ENCODE peak calls at places on chromosome 19, in seven cellular contexts. Y is esophagus muscularis mucosa; H is CD8-positive, alpha-beta T cell; C is WTC11; J is psoas muscle; T is colonic mucosa; K is cardiac fibroblast. F is an unnamed sample.

GRCh38 chr19:35615036-35615435 is 2.5 kb downstream of the HAUS5 start:
- DNase-seq in Y (no peak), H (no peak), C (no peak), J (no peak), T (no peak), K (no peak), F (no peak)

GRCh38 chr19:29715695-29716581 is 877 bp upstream of the C19orf12 start:
- DNase-seq in Y (no peak), H (no peak), C (no peak), J (no peak), T (peak), K (peak), F (no peak)

GRCh38 chr19:35919306-35919705 is 11.2 kb upstream of the TYROBP start:
- DNase-seq in Y (no peak), H (no peak), C (no peak), J (no peak), T (no peak), K (no peak), F (no peak)

GRCh38 chr19:47315125-47315821 is 5.6 kb downstream of the C5AR1 start:
- DNase-seq in Y (no peak), H (no peak), C (no peak), J (peak), T (peak), K (peak), F (no peak)

GRCh38 chr19:38831142-38831605 is 420 bp downstream of the ECH1 start:
- DNase-seq in Y (no peak), H (no peak), C (peak), J (peak), T (peak), K (peak), F (peak)

GRCh38 chr19:34253711-34254551 is 423 bp upstream of the GARRE1 start:
- DNase-seq in Y (no peak), H (peak), C (peak), J (peak), T (peak), K (no peak), F (peak)

GRCh38 chr19:28003543-28003942 is 1209.4 kb downstream of the UQCRFS1 start:
- DNase-seq in Y (no peak), H (no peak), C (no peak), J (no peak), T (no peak), K (no peak), F (no peak)

GRCh38 chr19:51777570-51778460 is 16.8 kb downstream of the FPR2 start:
- DNase-seq in Y (peak), H (peak), C (peak), J (peak), T (peak), K (peak), F (peak)

GRCh38 chr19:54493967-54494585 is 8.6 kb upstream of the LAIR2 start:
- DNase-seq in Y (no peak), H (no peak), C (no peak), J (no peak), T (no peak), K (no peak), F (no peak)

GRCh38 chr19:34096020-34096915 is 76.0 kb upstream of the LSM14A start:
- DNase-seq in Y (no peak), H (no peak), C (peak), J (no peak), T (no peak), K (peak), F (peak)

GRCh38 chr19:6988257-6988656 is 33.0 kb downstream of the MBD3L2B start:
- DNase-seq in Y (no peak), H (no peak), C (no peak), J (no peak), T (no peak), K (no peak), F (no peak)

GRCh38 chr19:22332924-22333323 is 46.7 kb downstream of the ZNF729 start:
- DNase-seq in Y (peak), H (no peak), C (no peak), J (no peak), T (no peak), K (no peak), F (no peak)

GRCh38 chr19:18776736-18777135 is 14.4 kb downstream of the COMP start:
- DNase-seq in Y (no peak), H (no peak), C (no peak), J (no peak), T (no peak), K (no peak), F (no peak)

GRCh38 chr19:10986301-10987127 is 25.7 kb downstream of the SMARCA4 start:
- DNase-seq in Y (no peak), H (no peak), C (no peak), J (no peak), T (no peak), K (no peak), F (no peak)

GRCh38 chr19:20367811-20368294 is 197.7 kb downstream of the ZNF737 start:
- DNase-seq in Y (no peak), H (no peak), C (peak), J (no peak), T (no peak), K (no peak), F (no peak)
- TF ChIP-seq CTCF in Y (no peak), H (no peak), C (no peak), J (no peak), T (no peak), K (no peak), F (no peak)

DNA sequence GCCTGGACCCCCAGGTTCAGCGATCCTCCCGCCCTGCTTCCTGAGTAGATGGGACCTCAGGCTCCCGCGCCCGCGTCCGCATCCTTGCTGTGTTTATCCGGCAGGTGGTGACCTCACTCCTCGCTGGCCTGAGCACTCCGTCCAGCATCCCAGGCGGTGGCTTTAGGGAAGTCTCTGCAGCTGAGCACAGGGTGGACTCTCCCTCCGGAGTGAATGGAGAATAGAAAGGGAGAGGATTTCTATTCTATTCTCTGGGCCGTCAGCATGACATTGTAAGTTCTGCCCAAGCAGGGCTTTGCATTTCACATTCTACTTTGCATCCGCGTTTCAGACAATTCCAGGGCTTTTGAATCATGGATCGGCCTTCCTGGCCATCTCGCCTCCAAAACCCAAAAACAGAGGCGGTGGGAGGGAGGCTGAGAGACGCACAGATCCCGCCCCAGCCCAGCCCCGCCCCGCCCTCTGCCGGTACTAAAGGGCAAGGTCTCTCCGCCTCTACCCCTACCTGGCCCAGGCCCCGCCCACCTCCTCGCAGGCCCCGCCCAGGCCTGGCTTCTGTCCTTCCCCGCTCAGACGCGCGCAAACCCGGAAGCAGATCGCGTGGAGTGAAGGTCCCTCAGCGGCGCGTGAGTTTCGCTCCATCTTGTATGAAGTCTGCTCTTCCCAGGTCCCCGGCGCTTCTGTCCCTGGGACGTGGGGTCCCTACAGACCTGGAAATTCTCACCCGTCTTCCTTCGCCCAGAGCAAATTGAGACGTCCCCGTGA is at the start of gene ZNF525:
- DNase-seq in Y (peak), H (peak), C (peak), J (peak), T (peak), K (peak), F (peak)
- TF ChIP-seq CTCF in Y (peak), H (peak), C (peak), J (no peak), T (peak), K (no peak), F (no peak)

DNA sequence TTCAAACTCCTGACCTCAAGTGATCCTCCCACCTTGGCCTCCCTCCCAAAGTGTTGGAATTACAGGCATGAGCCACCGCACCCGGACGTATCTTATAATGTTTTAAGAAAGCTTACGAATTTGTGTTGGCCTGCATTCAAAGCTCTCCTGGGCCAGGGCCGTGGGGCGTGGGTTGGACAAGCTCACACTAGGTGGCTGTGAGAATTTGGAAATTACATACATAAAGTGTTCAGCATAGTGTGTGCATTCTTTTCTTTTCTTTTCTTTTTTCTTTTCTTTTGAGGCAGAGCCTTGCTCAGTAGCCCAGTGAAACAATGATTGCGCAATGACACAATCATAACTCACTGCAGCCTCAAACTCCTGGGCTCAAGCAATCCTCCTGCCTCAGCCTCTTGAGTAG is 2.6 kb downstream of the ZSWIM4 start:
- DNase-seq in Y (no peak), H (no peak), C (no peak), J (peak), T (no peak), K (peak), F (no peak)
- TF ChIP-seq CTCF in Y (no peak), H (no peak), C (no peak), J (no peak), T (no peak), K (no peak), F (no peak)

DNA sequence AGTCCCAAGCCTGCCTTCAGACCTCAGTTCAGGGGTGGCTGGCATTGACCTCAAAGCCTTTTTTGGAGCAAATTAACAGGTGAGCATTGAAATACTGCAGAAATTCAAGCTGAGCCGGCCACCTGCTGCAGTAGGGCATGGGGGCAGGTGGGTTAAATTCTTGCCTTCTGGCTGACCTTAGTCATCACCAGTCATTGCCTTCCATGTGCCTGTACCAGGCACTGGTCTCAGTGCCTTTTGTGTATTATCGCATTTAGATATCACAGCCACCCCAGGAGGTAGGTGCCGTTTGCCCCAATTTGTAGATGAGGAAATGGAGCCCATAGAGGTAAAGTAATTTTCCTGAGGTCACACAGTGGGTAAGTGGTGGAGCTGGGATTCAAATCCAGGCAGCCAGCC is 7.2 kb downstream of the PPP1R37 start:
- DNase-seq in Y (no peak), H (no peak), C (no peak), J (no peak), T (no peak), K (no peak), F (no peak)
- TF ChIP-seq CTCF in Y (no peak), H (no peak), C (no peak), J (no peak), T (no peak), K (no peak), F (no peak)

GRCh38 chr19:17296278-17296677 is 6.9 kb downstream of the ABHD8 start:
- DNase-seq in Y (peak), H (no peak), C (no peak), J (no peak), T (no peak), K (no peak), F (no peak)
- TF ChIP-seq CTCF in Y (no peak), H (no peak), C (no peak), J (no peak), T (no peak), K (no peak), F (no peak)

DNA sequence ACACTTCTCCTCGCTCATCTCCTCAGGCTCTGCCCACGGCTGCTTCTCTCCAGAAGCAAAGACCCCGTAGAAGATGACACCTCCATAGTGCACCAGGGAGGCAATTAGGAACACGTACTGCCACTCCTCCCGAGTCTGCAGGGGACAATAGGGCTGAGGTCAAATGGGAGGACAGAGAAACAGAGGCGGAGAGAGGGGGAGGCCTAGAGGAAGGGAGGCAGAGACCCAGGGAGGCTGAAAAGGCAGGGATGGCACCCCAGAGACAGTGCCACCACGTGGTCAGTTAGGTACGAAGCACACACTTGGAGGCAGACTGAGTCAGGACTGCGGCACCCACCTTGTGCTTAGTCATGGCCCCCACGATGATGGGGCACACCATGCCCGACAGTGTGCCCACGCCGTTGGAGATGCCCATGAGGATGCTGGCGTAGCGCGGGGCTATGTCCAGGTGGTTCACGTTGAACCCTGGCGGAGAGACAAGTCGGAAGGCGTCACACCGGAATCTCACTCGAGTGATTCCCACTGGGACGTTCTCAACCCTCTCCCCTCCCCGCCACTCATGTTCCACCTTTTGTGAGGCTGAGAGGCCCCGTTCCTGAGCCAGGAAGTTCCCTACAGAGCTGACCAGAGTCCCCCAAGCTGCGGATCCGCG is 5.6 kb downstream of the GFY start:
- DNase-seq in Y (no peak), H (no peak), C (no peak), J (no peak), T (no peak), K (no peak), F (peak)
- TF ChIP-seq CTCF in Y (no peak), H (peak), C (peak), J (no peak), T (no peak), K (peak), F (no peak)

GRCh38 chr19:5329141-5329540 is 11.5 kb downstream of the PTPRS start:
- DNase-seq in Y (no peak), H (no peak), C (no peak), J (no peak), T (no peak), K (no peak), F (no peak)
- TF ChIP-seq CTCF in Y (no peak), H (no peak), C (no peak), J (no peak), T (no peak), K (no peak), F (no peak)

GRCh38 chr19:14686411-14686810 is 3.4 kb upstream of the ZNF333 start:
- DNase-seq in Y (no peak), H (no peak), C (peak), J (no peak), T (no peak), K (peak), F (no peak)
- TF ChIP-seq CTCF in Y (peak), H (peak), C (no peak), J (no peak), T (no peak), K (peak), F (peak)

GRCh38 chr19:2080336-2080988 is 15.7 kb downstream of the MOB3A start:
- DNase-seq in Y (no peak), H (no peak), C (no peak), J (no peak), T (no peak), K (no peak), F (no peak)
- TF ChIP-seq CTCF in Y (no peak), H (no peak), C (no peak), J (no peak), T (no peak), K (no peak), F (no peak)

GRCh38 chr19:42311612-42312160 is 1.4 kb upstream of the TMEM145 start:
- DNase-seq in Y (no peak), H (no peak), C (peak), J (no peak), T (no peak), K (no peak), F (no peak)
- TF ChIP-seq CTCF in Y (no peak), H (no peak), C (no peak), J (no peak), T (no peak), K (peak), F (no peak)

F was measured in GM10248.